ENCODE peak calls at places on chromosomes 11 and 22, in eight cellular contexts. S is HepG2; Y is stimulated activated CD4-positive, alpha-beta T cell treated with anti-CD3 and anti-CD28 coated beads, Interleukin-1b, Interleukin-23, amount 100 ng/mL, for 24 hours; L is tibial nerve; Z is activated B cell treated with CpG ODN at 0.5 μM for 24 hours; K is H9; A is heart right ventricle; N is stimulated activated naive CD4-positive, alpha-beta T cell. F is an unnamed sample.

GRCh38 chr22:39833610-39834009 is 60.0 kb downstream of the ENTHD1 start:
- DNase-seq in Z (no peak), A (no peak), K (no peak), L (no peak), Y (no peak), N (no peak), S (no peak), F (no peak)

GRCh38 chr11:107453594-107454286 is 3.9 kb downstream of the CWF19L2 start:
- DNase-seq in K (no peak), S (no peak), A (no peak), L (no peak), Y (no peak), Z (no peak), N (no peak), F (no peak)

GRCh38 chr11:23359297-23359696 is 499.0 kb upstream of the CCDC179 start:
- DNase-seq in Z (no peak), A (no peak), S (peak), N (no peak), Y (no peak), K (no peak), L (no peak), F (no peak)

GRCh38 chr11:94840209-94840608 is 72.1 kb downstream of the AMOTL1 start:
- DNase-seq in Y (no peak), Z (no peak), L (no peak), S (no peak), N (no peak), A (no peak), K (no peak), F (no peak)

GRCh38 chr11:81246937-81247336 is 1486.7 kb downstream of the FAM181B start:
- DNase-seq in L (no peak), S (peak), N (no peak), Z (no peak), Y (no peak), A (no peak), K (no peak), F (no peak)

GRCh38 chr11:5581014-5581413 is 337 bp downstream of the OR52B6 start:
- DNase-seq in A (no peak), Z (no peak), S (peak), N (no peak), L (no peak), K (no peak), Y (no peak), F (no peak)

GRCh38 chr11:103364687-103365086 is 255.5 kb downstream of the DYNC2H1 start:
- DNase-seq in K (no peak), Y (no peak), S (no peak), L (no peak), Z (no peak), A (no peak), N (no peak), F (no peak)

GRCh38 chr11:23856654-23857053 is 640.2 kb upstream of the LUZP2 start:
- DNase-seq in Z (no peak), K (no peak), N (no peak), L (no peak), Y (no peak), A (no peak), S (no peak), F (no peak)

GRCh38 chr11:111331711-111332479 is 33.5 kb downstream of the POU2AF3 start:
- DNase-seq in K (no peak), N (no peak), L (no peak), A (no peak), S (no peak), Y (no peak), Z (no peak), F (no peak)

GRCh38 chr22:43441751-43442150 is 29.9 kb downstream of the MPPED1 start:
- DNase-seq in N (no peak), K (peak), A (no peak), Y (no peak), S (no peak), L (no peak), Z (no peak), F (no peak)

GRCh38 chr22:30947821-30948454 is 20.6 kb downstream of the MORC2 start:
- DNase-seq in A (peak), L (no peak), Z (no peak), S (peak), Y (no peak), K (no peak), N (peak), F (no peak)

GRCh38 chr11:57885298-57886035 is 123.9 kb downstream of the CTNND1 start:
- DNase-seq in S (peak), K (no peak), Z (no peak), Y (no peak), N (no peak), A (no peak), L (no peak), F (no peak)

GRCh38 chr11:96109265-96110030 is 185.5 kb upstream of the MTMR2 start:
- DNase-seq in K (no peak), A (no peak), L (no peak), Y (no peak), S (peak), Z (no peak), N (no peak), F (no peak)